ENCODE peak calls at places on chromosomes 6 and 20, in five cellular contexts. W, D, A, M and F are unnamed samples.

GRCh38 chr20:48725589-48725991 is 102.2 kb downstream of the PREX1 start:
- DNase-seq in W (peak), M (no peak), D (no peak), A (no peak), F (no peak)

GRCh38 chr6:169939554-169940164 is 188.2 kb downstream of the ERMARD start:
- DNase-seq in A (no peak), W (no peak), M (no peak), D (no peak), F (no peak)

GRCh38 chr20:63082308-63082938 is 75.7 kb upstream of the BHLHE23 start:
- DNase-seq in M (peak), A (peak), D (peak), W (peak), F (no peak)

GRCh38 chr20:20083796-20084195 is 31.5 kb downstream of the CFAP61 start:
- DNase-seq in D (no peak), A (no peak), M (no peak), W (peak), F (no peak)

GRCh38 chr6:37876843-37877242 is 57.3 kb downstream of the ZFAND3 start:
- DNase-seq in M (no peak), A (no peak), W (no peak), D (no peak), F (no peak)

GRCh38 chr6:44225579-44226325 is 2.4 kb downstream of the SLC29A1 start:
- DNase-seq in M (no peak), A (no peak), D (no peak), W (no peak), F (no peak)

GRCh38 chr20:2114990-2115681 is 13.5 kb downstream of the STK35 start:
- DNase-seq in A (no peak), W (peak), D (peak), M (peak), F (no peak)

GRCh38 chr6:144566868-144567615 is 281.9 kb downstream of the UTRN start:
- DNase-seq in A (no peak), M (no peak), W (peak), D (no peak), F (no peak)

GRCh38 chr6:2020909-2021308 is 224.5 kb downstream of the GMDS start:
- DNase-seq in M (no peak), W (peak), A (no peak), D (no peak), F (no peak)

GRCh38 chr6:42269974-42270510 is 52.4 kb upstream of the MRPS10 start:
- DNase-seq in A (no peak), W (no peak), D (no peak), M (no peak), F (no peak)

GRCh38 chr20:6034134-6034969 is 19.5 kb downstream of the LRRN4 start:
- DNase-seq in M (no peak), D (no peak), W (peak), A (no peak), F (no peak)

GRCh38 chr6:7747901-7748504 is 22.1 kb downstream of the BMP6 start:
- DNase-seq in D (no peak), A (no peak), W (no peak), M (no peak), F (no peak)

GRCh38 chr6:7433211-7433610 is 43.6 kb downstream of the RIOK1 start:
- DNase-seq in M (no peak), D (no peak), W (no peak), A (no peak), F (no peak)

GRCh38 chr20:11301699-11302098 is 616.0 kb upstream of the BTBD3 start:
- DNase-seq in M (no peak), A (no peak), W (no peak), D (no peak), F (no peak)

GRCh38 chr6:3449750-3450305 is 7.0 kb downstream of the SLC22A23 start:
- DNase-seq in D (no peak), A (no peak), W (no peak), M (no peak), F (no peak)

GRCh38 chr6:40923326-40923725 is 115.7 kb downstream of the UNC5CL start:
- DNase-seq in W (no peak), A (no peak), D (no peak), M (no peak), F (no peak)

DNA sequence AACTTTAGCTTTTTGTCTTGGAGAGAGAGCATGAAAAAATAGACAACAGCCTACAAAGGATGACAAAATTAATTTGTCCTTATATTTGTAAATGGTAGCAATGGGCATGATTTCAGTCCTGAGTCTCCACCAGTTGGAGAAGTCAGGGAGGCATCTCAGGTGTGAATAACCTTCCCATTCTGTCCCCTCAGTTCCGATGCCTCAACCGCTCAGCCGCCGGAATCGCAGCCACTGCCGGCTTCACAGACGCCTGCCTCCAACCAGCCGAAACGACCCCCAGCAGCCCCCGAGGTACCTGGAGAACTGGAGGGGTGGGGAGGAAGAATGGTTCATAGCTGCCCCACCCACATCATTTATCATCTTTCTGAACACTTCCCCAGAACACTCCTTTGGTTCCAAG is 3.6 kb downstream of the PRRC2A start:
- DNase-seq in W (no peak), A (no peak), D (no peak), M (no peak), F (no peak)
- H3K27ac ChIP-seq in W (no peak), A (no peak), D (no peak), M (no peak), F (no peak)

GRCh38 chr6:35392773-35393672 is 50.7 kb downstream of the PPARD start:
- DNase-seq in M (no peak), A (no peak), D (no peak), W (no peak), F (no peak)

GRCh38 chr6:35392111-35392702 is 49.8 kb downstream of the PPARD start:
- DNase-seq in W (peak), A (peak), D (peak), M (no peak), F (no peak)

GRCh38 chr6:35388023-35388422 is 45.7 kb downstream of the PPARD start:
- DNase-seq in W (no peak), A (no peak), M (no peak), D (no peak), F (no peak)

GRCh38 chr6:35388772-35389352 is 46.5 kb downstream of the PPARD start:
- DNase-seq in M (no peak), D (no peak), W (no peak), A (no peak), F (no peak)

DNA sequence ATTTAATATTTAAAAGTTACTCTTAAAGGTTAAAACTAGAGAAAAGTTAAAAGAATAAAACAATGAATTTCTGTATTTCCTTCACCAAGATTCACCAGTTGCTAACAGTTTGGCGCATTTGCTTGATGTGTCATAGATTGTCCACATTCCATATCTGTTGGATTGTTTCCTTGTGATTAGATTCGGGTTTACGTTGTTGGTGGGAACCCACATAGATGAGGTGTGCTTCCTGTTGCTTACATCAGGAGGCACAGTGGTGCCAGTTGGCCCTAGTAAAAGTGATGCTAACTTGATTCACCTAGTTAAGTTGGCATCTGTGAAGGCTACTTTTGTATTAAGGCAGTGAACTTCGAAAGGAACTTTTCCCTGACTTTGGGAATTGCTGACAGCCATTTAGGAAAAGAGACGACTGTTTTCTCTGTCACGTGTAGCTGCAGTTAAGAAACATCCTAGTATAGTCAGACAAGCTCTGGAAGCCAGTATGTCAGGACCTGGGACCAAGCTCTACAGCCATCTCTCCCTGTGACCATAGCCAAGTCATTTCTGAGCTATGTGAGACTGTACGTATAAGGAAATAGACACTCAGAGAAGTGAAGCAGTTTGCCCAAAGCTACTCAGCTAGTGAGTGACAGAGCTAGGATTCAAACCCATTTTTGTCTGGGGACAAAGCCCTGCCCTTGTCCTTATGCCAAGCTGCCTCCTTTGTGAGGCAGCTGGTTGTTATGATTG is 49.0 kb downstream of the PPARD start:
- DNase-seq in W (peak), D (no peak), A (peak), M (no peak), F (no peak)
- TF ChIP-seq CTCF in W (no peak), D (no peak), A (no peak), M (no peak), F (no peak)

GRCh38 chr20:23868321-23868720 is 11.2 kb downstream of the CST5 start:
- DNase-seq in M (no peak), W (no peak), A (no peak), D (no peak), F (no peak)
- H3K27ac ChIP-seq in M (no peak), W (no peak), A (no peak), D (no peak), F (no peak)

GRCh38 chr6:52208612-52209011 is 22.4 kb downstream of the IL17A start:
- DNase-seq in W (no peak), D (no peak), M (no peak), A (no peak), F (no peak)

GRCh38 chr6:52216932-52217331 is 27.4 kb downstream of the IL17F start:
- DNase-seq in M (no peak), D (no peak), W (no peak), A (no peak), F (no peak)

GRCh38 chr6:52209672-52210626 is 23.8 kb downstream of the IL17A start:
- DNase-seq in A (no peak), D (no peak), W (no peak), M (no peak), F (no peak)

GRCh38 chr6:52215787-52216186 is 28.5 kb downstream of the IL17F start:
- DNase-seq in D (no peak), W (no peak), A (no peak), M (no peak), F (no peak)

GRCh38 chr6:52213127-52213526 is 27.0 kb downstream of the IL17A start:
- DNase-seq in D (no peak), W (no peak), A (no peak), M (no peak), F (no peak)
- TF ChIP-seq CTCF in D (no peak), W (no peak), A (no peak), M (no peak), F (peak)

GRCh38 chr6:51814418-51814817 is 273.0 kb downstream of the PKHD1 start:
- DNase-seq in M (no peak), W (no peak), D (no peak), A (no peak), F (peak)
- H3K27ac ChIP-seq in M (no peak), W (no peak), D (no peak), A (no peak), F (no peak)

GRCh38 chr20:47173596-47174216 is 182.8 kb downstream of the ZMYND8 start:
- DNase-seq in A (no peak), M (no peak), W (no peak), D (no peak), F (no peak)
- TF ChIP-seq CTCF in A (no peak), M (no peak), W (no peak), D (no peak), F (no peak)

GRCh38 chr6:26296857-26297648 is 67.9 kb upstream of the BTN3A2 start:
- DNase-seq in A (no peak), D (no peak), W (peak), M (no peak), F (no peak)
- H3K27ac ChIP-seq in A (no peak), D (no peak), W (no peak), M (no peak), F (no peak)

GRCh38 chr6:13769034-13769654 is 45.2 kb downstream of the MCUR1 start:
- DNase-seq in M (no peak), W (no peak), A (peak), D (no peak), F (no peak)

GRCh38 chr6:13765570-13765969 is 48.8 kb downstream of the MCUR1 start:
- DNase-seq in W (peak), A (no peak), D (no peak), M (no peak), F (peak)

GRCh38 chr6:13766201-13766634 is 48.1 kb downstream of the MCUR1 start:
- DNase-seq in A (no peak), D (no peak), W (peak), M (no peak), F (peak)

GRCh38 chr6:13767121-13767794 is 47.1 kb downstream of the MCUR1 start:
- DNase-seq in M (peak), W (peak), A (no peak), D (peak), F (no peak)

DNA sequence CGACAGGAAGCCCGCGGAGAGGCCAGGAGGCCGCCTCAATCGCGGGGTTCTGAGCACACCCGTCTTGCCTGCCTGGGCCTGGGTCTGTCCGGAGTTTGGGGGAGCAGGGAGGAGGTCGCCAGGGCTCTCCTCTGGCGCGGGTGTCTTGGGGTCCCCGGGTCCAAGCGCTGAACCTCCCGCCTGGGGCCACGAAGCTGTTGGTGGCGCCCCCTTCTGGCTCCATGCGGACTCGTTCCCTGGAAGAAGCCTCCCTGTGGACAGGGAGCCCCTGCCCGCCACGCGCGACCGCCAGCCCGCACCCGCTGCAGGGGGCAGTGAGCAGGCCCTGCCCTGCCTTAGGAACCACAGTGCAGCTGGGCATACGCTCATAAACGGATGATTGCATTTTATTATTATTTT is 44.7 kb downstream of the MCUR1 start:
- DNase-seq in A (peak), M (no peak), W (no peak), D (no peak), F (no peak)
- TF ChIP-seq CTCF in A (no peak), M (no peak), W (no peak), D (no peak), F (peak)

GRCh38 chr6:901696-902455 is 208.9 kb upstream of the EXOC2 start:
- DNase-seq in W (no peak), D (no peak), A (peak), M (no peak), F (no peak)
- H3K27ac ChIP-seq in W (peak), D (no peak), A (no peak), M (no peak), F (no peak)